ENCODE peak calls at places on chromosomes 2 and 18, in six cellular contexts. One of them, this sample, is unnamed.

GRCh38 chr2:241373449-241373848 is 17.4 kb downstream of the FARP2 start:
- DNase-seq in MCF 10A: no peak
- DNase-seq in CD8-positive, alpha-beta memory T cell: no peak
- DNase-seq in occipital lobe: no peak
- DNase-seq in NCI-H1930: no peak
- DNase-seq in Kasumi-1: no peak
- DNase-seq in this sample: no peak

GRCh38 chr18:13493071-13493470 is 233.3 kb downstream of the FAM210A start:
- DNase-seq in Kasumi-1: no peak
- DNase-seq in NCI-H1930: no peak
- DNase-seq in MCF 10A: no peak
- DNase-seq in occipital lobe: no peak
- DNase-seq in CD8-positive, alpha-beta memory T cell: no peak
- DNase-seq in this sample: no peak

GRCh38 chr18:56873441-56874140 is 222.4 kb downstream of the WDR7 start:
- DNase-seq in NCI-H1930: no peak
- DNase-seq in CD8-positive, alpha-beta memory T cell: peak
- DNase-seq in occipital lobe: no peak
- DNase-seq in Kasumi-1: peak
- DNase-seq in MCF 10A: no peak
- DNase-seq in this sample: no peak

GRCh38 chr2:171297951-171298350 is 135.8 kb downstream of the METTL8 start:
- DNase-seq in CD8-positive, alpha-beta memory T cell: no peak
- DNase-seq in NCI-H1930: no peak
- DNase-seq in Kasumi-1: no peak
- DNase-seq in occipital lobe: no peak
- DNase-seq in MCF 10A: no peak
- DNase-seq in this sample: no peak

GRCh38 chr2:19810637-19811036 is 91.1 kb downstream of the TTC32 start:
- DNase-seq in MCF 10A: no peak
- DNase-seq in CD8-positive, alpha-beta memory T cell: no peak
- DNase-seq in Kasumi-1: no peak
- DNase-seq in occipital lobe: no peak
- DNase-seq in NCI-H1930: no peak
- DNase-seq in this sample: no peak

GRCh38 chr18:31376477-31376876 is at the start of gene DSG4:
- DNase-seq in MCF 10A: no peak
- DNase-seq in CD8-positive, alpha-beta memory T cell: no peak
- DNase-seq in Kasumi-1: no peak
- DNase-seq in occipital lobe: no peak
- DNase-seq in NCI-H1930: no peak
- DNase-seq in this sample: no peak

GRCh38 chr18:69590150-69590549 is 189.5 kb downstream of the DOK6 start:
- DNase-seq in CD8-positive, alpha-beta memory T cell: no peak
- DNase-seq in occipital lobe: no peak
- DNase-seq in MCF 10A: peak
- DNase-seq in Kasumi-1: no peak
- DNase-seq in NCI-H1930: no peak
- DNase-seq in this sample: no peak

GRCh38 chr18:11976463-11976862 is 4.8 kb upstream of the IMPA2 start:
- DNase-seq in NCI-H1930: no peak
- DNase-seq in CD8-positive, alpha-beta memory T cell: no peak
- DNase-seq in occipital lobe: no peak
- DNase-seq in Kasumi-1: no peak
- DNase-seq in MCF 10A: no peak
- DNase-seq in this sample: no peak

GRCh38 chr2:17271401-17271800 is 246.8 kb downstream of the RAD51AP2 start:
- DNase-seq in occipital lobe: no peak
- DNase-seq in Kasumi-1: no peak
- DNase-seq in MCF 10A: no peak
- DNase-seq in CD8-positive, alpha-beta memory T cell: no peak
- DNase-seq in NCI-H1930: no peak
- DNase-seq in this sample: no peak

GRCh38 chr18:73544032-73544431 is 603.6 kb downstream of the FBXO15 start:
- DNase-seq in MCF 10A: no peak
- DNase-seq in CD8-positive, alpha-beta memory T cell: no peak
- DNase-seq in occipital lobe: no peak
- DNase-seq in Kasumi-1: no peak
- DNase-seq in NCI-H1930: no peak
- DNase-seq in this sample: no peak

GRCh38 chr18:45071959-45072358 is 391.3 kb downstream of the SETBP1 start:
- DNase-seq in NCI-H1930: no peak
- DNase-seq in MCF 10A: no peak
- DNase-seq in occipital lobe: no peak
- DNase-seq in Kasumi-1: peak
- DNase-seq in CD8-positive, alpha-beta memory T cell: no peak
- DNase-seq in this sample: no peak

GRCh38 chr2:205390866-205391265 is 291.4 kb upstream of the NRP2 start:
- DNase-seq in NCI-H1930: no peak
- DNase-seq in MCF 10A: no peak
- DNase-seq in CD8-positive, alpha-beta memory T cell: no peak
- DNase-seq in occipital lobe: no peak
- DNase-seq in Kasumi-1: no peak
- DNase-seq in this sample: no peak

GRCh38 chr2:66340521-66340920 is 94.4 kb upstream of the MEIS1 start:
- DNase-seq in NCI-H1930: no peak
- DNase-seq in MCF 10A: no peak
- DNase-seq in CD8-positive, alpha-beta memory T cell: no peak
- DNase-seq in Kasumi-1: no peak
- DNase-seq in occipital lobe: no peak
- DNase-seq in this sample: no peak

GRCh38 chr2:45261746-45262145 is 252.5 kb upstream of the SIX2 start:
- DNase-seq in MCF 10A: no peak
- DNase-seq in CD8-positive, alpha-beta memory T cell: no peak
- DNase-seq in NCI-H1930: no peak
- DNase-seq in Kasumi-1: no peak
- DNase-seq in occipital lobe: no peak
- DNase-seq in this sample: no peak

GRCh38 chr2:84924173-84925106 is 19.0 kb downstream of the TMSB10 start:
- DNase-seq in Kasumi-1: no peak
- DNase-seq in CD8-positive, alpha-beta memory T cell: peak
- DNase-seq in occipital lobe: no peak
- DNase-seq in MCF 10A: peak
- DNase-seq in NCI-H1930: no peak
- DNase-seq in this sample: no peak

GRCh38 chr18:55534547-55534946 is 53.4 kb downstream of the TCF4 start:
- DNase-seq in Kasumi-1: no peak
- DNase-seq in MCF 10A: no peak
- DNase-seq in NCI-H1930: no peak
- DNase-seq in CD8-positive, alpha-beta memory T cell: peak
- DNase-seq in occipital lobe: no peak
- DNase-seq in this sample: no peak

GRCh38 chr18:79784965-79785770 is 12.6 kb upstream of the KCNG2 start:
- DNase-seq in CD8-positive, alpha-beta memory T cell: no peak
- DNase-seq in MCF 10A: no peak
- DNase-seq in occipital lobe: no peak
- DNase-seq in NCI-H1930: no peak
- DNase-seq in Kasumi-1: no peak
- DNase-seq in this sample: no peak

GRCh38 chr2:158729873-158730620 is 65.1 kb upstream of the DAPL1 start:
- DNase-seq in NCI-H1930: no peak
- DNase-seq in CD8-positive, alpha-beta memory T cell: no peak
- DNase-seq in MCF 10A: no peak
- DNase-seq in Kasumi-1: no peak
- DNase-seq in occipital lobe: peak
- DNase-seq in this sample: no peak

GRCh38 chr18:58687871-58688308 is 16.6 kb downstream of the MALT1 start:
- DNase-seq in MCF 10A: no peak
- DNase-seq in NCI-H1930: no peak
- DNase-seq in CD8-positive, alpha-beta memory T cell: peak
- DNase-seq in occipital lobe: no peak
- DNase-seq in Kasumi-1: no peak
- DNase-seq in this sample: no peak

GRCh38 chr2:234305846-234306245 is 191.0 kb downstream of the ARL4C start:
- DNase-seq in MCF 10A: no peak
- DNase-seq in CD8-positive, alpha-beta memory T cell: no peak
- DNase-seq in occipital lobe: no peak
- DNase-seq in Kasumi-1: no peak
- DNase-seq in NCI-H1930: no peak
- DNase-seq in this sample: no peak

GRCh38 chr2:128787616-128788015 is 468.9 kb upstream of the HS6ST1 start:
- DNase-seq in NCI-H1930: no peak
- DNase-seq in MCF 10A: no peak
- DNase-seq in CD8-positive, alpha-beta memory T cell: no peak
- DNase-seq in occipital lobe: no peak
- DNase-seq in Kasumi-1: no peak
- DNase-seq in this sample: no peak

GRCh38 chr2:35035883-35036282 is 1319.7 kb upstream of the CRIM1 start:
- DNase-seq in NCI-H1930: no peak
- DNase-seq in MCF 10A: peak
- DNase-seq in Kasumi-1: no peak
- DNase-seq in CD8-positive, alpha-beta memory T cell: no peak
- DNase-seq in occipital lobe: no peak
- DNase-seq in this sample: no peak

GRCh38 chr2:28163028-28163427 is 229.6 kb upstream of the FOSL2 start:
- DNase-seq in CD8-positive, alpha-beta memory T cell: no peak
- DNase-seq in Kasumi-1: no peak
- DNase-seq in NCI-H1930: no peak
- DNase-seq in MCF 10A: no peak
- DNase-seq in occipital lobe: no peak
- DNase-seq in this sample: no peak

GRCh38 chr18:30271716-30272115 is 770.8 kb downstream of the DSC3 start:
- DNase-seq in MCF 10A: peak
- DNase-seq in Kasumi-1: no peak
- DNase-seq in CD8-positive, alpha-beta memory T cell: no peak
- DNase-seq in NCI-H1930: no peak
- DNase-seq in occipital lobe: no peak
- DNase-seq in this sample: no peak

GRCh38 chr2:111634995-111635538 is 248.9 kb downstream of the ANAPC1 start:
- DNase-seq in CD8-positive, alpha-beta memory T cell: no peak
- DNase-seq in occipital lobe: no peak
- DNase-seq in NCI-H1930: no peak
- DNase-seq in MCF 10A: no peak
- DNase-seq in Kasumi-1: no peak
- DNase-seq in this sample: no peak

GRCh38 chr18:48992791-48993555 is 42.2 kb upstream of the SMAD7 start:
- DNase-seq in NCI-H1930: no peak
- DNase-seq in MCF 10A: no peak
- DNase-seq in Kasumi-1: peak
- DNase-seq in CD8-positive, alpha-beta memory T cell: no peak
- DNase-seq in occipital lobe: no peak
- DNase-seq in this sample: peak

GRCh38 chr2:11697103-11697871 is 27.3 kb upstream of the NTSR2 start:
- DNase-seq in MCF 10A: peak
- DNase-seq in NCI-H1930: no peak
- DNase-seq in CD8-positive, alpha-beta memory T cell: no peak
- DNase-seq in Kasumi-1: peak
- DNase-seq in occipital lobe: peak
- DNase-seq in this sample: no peak

GRCh38 chr2:100948965-100949364 is 53.1 kb upstream of the RPL31 start:
- DNase-seq in CD8-positive, alpha-beta memory T cell: no peak
- DNase-seq in NCI-H1930: no peak
- DNase-seq in occipital lobe: no peak
- DNase-seq in Kasumi-1: no peak
- DNase-seq in MCF 10A: no peak
- DNase-seq in this sample: no peak

GRCh38 chr2:42742740-42743666 is 20.9 kb downstream of the OXER1 start:
- DNase-seq in CD8-positive, alpha-beta memory T cell: no peak
- DNase-seq in occipital lobe: no peak
- DNase-seq in MCF 10A: no peak
- DNase-seq in Kasumi-1: no peak
- DNase-seq in NCI-H1930: no peak
- DNase-seq in this sample: no peak

GRCh38 chr2:134461511-134461910 is 207.6 kb downstream of the MGAT5 start:
- DNase-seq in Kasumi-1: no peak
- DNase-seq in CD8-positive, alpha-beta memory T cell: no peak
- DNase-seq in occipital lobe: no peak
- DNase-seq in NCI-H1930: no peak
- DNase-seq in MCF 10A: peak
- DNase-seq in this sample: no peak

GRCh38 chr2:132034646-132035045 is 127.1 kb downstream of the ANKRD30BL start:
- DNase-seq in MCF 10A: no peak
- DNase-seq in NCI-H1930: no peak
- DNase-seq in occipital lobe: no peak
- DNase-seq in CD8-positive, alpha-beta memory T cell: no peak
- DNase-seq in Kasumi-1: no peak
- DNase-seq in this sample: no peak

GRCh38 chr2:231604685-231605606 is 12.3 kb downstream of the TEX44 start:
- DNase-seq in occipital lobe: peak
- DNase-seq in MCF 10A: peak
- DNase-seq in NCI-H1930: peak
- DNase-seq in Kasumi-1: peak
- DNase-seq in CD8-positive, alpha-beta memory T cell: peak
- DNase-seq in this sample: peak

GRCh38 chr18:10205136-10205535 is 249.3 kb upstream of the APCDD1 start:
- DNase-seq in occipital lobe: no peak
- DNase-seq in MCF 10A: no peak
- DNase-seq in NCI-H1930: no peak
- DNase-seq in Kasumi-1: no peak
- DNase-seq in CD8-positive, alpha-beta memory T cell: no peak
- DNase-seq in this sample: no peak